ENCODE peak calls at places on chromosomes 2 and 18, in four cellular contexts. O, C, U and P are unnamed samples.

GRCh38 chr2:70425682-70426301 is 123.9 kb upstream of the FAM136A start:
- DNase-seq in O (no peak), C (no peak), U (no peak), P (no peak)

GRCh38 chr2:234378440-234378839 is 118.4 kb downstream of the ARL4C start:
- DNase-seq in O (no peak), C (no peak), U (no peak), P (no peak)

GRCh38 chr2:61177727-61178549 is 15.9 kb downstream of the C2orf74 start:
- DNase-seq in O (no peak), C (peak; percentile 32), U (no peak), P (no peak)

GRCh38 chr18:1438458-1438910 is 533.8 kb downstream of the ADCYAP1 start:
- DNase-seq in O (no peak), C (no peak), U (no peak), P (no peak)

GRCh38 chr2:63594622-63595021 is 5.9 kb downstream of the MDH1 start:
- DNase-seq in O (no peak), C (no peak), U (no peak), P (no peak)

GRCh38 chr2:150733219-150733618 is 245.8 kb upstream of the RND3 start:
- DNase-seq in O (no peak), C (no peak), U (no peak), P (no peak)

GRCh38 chr18:66632771-66633170 is 28.9 kb upstream of the CDH19 start:
- DNase-seq in O (no peak), C (no peak), U (no peak), P (no peak)

GRCh38 chr2:238594796-238595749 is 168.3 kb downstream of the ASB1 start:
- DNase-seq in O (no peak), C (no peak), U (no peak), P (no peak)

GRCh38 chr2:20136149-20136548 is 84.7 kb upstream of the LAPTM4A start:
- DNase-seq in O (no peak), C (no peak), U (no peak), P (no peak)

GRCh38 chr18:23320709-23321236 is 132.3 kb upstream of the RIOK3 start:
- DNase-seq in O (no peak), C (no peak), U (no peak), P (no peak)

GRCh38 chr18:48934708-48935432 is 15.9 kb downstream of the SMAD7 start:
- DNase-seq in O (no peak), C (no peak), U (no peak), P (peak; percentile 61)